ENCODE peak calls at places on chromosomes 1 and 21, in four cellular contexts. Z is endothelial cell, F is PC-3, X is fibroblast of pulmonary artery. W is an unnamed sample.

GRCh38 chr1:228215663-228216116 is 7.8 kb downstream of the OBSCN start:
- DNase-seq in Z (no peak), X (no peak), F (no peak), W (no peak)

GRCh38 chr1:214632091-214632490 is 29.1 kb downstream of the CENPF start:
- DNase-seq in F (no peak), Z (no peak), X (no peak), W (no peak)

GRCh38 chr1:54557956-54558355 is 9.9 kb downstream of the ACOT11 start:
- DNase-seq in Z (no peak), F (no peak), X (no peak), W (no peak)

GRCh38 chr1:10762875-10763274 is 33.6 kb downstream of the CASZ1 start:
- DNase-seq in X (no peak), Z (no peak), F (no peak), W (no peak)

GRCh38 chr1:211349730-211350129 is 23.1 kb downstream of the TRAF5 start:
- DNase-seq in X (no peak), Z (no peak), F (peak), W (no peak)

GRCh38 chr21:28923439-28923975 is 69.2 kb downstream of the LTN1 start:
- DNase-seq in X (no peak), Z (no peak), F (no peak), W (no peak)

GRCh38 chr1:27724961-27725373 is 794 bp upstream of the FAM76A start:
- DNase-seq in X (peak), F (no peak), Z (no peak), W (peak)

GRCh38 chr1:167720965-167721616 is 691 bp upstream of the MPZL1 start:
- DNase-seq in Z (peak), X (peak), F (peak), W (no peak)

GRCh38 chr1:48853006-48853405 is 76.3 kb upstream of the BEND5 start:
- DNase-seq in F (peak), X (peak), Z (no peak), W (no peak)

GRCh38 chr21:42463861-42464515 is 32.0 kb downstream of the RSPH1 start:
- DNase-seq in Z (peak), X (peak), F (peak), W (peak)

DNA sequence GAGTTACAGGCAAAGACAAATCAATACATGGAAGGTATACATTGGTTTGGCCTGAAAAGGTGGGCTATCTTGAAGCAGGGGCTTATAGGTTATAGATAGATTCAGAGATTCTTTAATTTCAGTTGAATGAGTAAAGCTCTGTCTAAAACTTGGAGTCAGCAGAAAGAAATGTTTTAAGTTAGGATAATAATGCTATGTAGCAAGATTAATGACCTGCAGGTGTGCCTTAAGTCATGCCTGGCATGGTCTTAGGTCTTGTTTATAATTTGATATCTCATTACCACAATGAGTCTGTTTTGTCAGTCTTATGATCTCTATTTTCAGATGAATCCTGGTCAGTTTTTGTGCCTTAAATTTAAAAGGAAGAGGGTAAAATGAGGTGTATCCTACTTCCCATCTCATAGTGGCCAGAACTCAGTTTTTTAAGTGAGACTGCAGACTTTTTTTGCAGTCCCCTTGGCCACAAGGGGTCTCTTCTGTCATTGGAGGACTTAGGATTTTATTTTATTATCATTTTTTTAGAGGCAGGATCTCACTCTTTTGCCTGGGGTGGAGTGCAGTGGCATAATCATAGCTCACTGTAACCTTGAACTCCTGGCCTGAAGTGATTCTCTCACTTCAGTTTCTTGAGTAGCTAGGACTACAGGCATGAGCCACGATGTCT is 21.3 kb upstream of the PGBD2 start:
- DNase-seq in Z (no peak), X (no peak), F (no peak), W (no peak)
- TF ChIP-seq CTCF in Z (peak), X (peak), F (peak), W (no peak)

GRCh38 chr1:156413310-156414246 is 44.6 kb downstream of the RHBG start:
- DNase-seq in F (no peak), Z (no peak), X (no peak), W (no peak)
- TF ChIP-seq CTCF in F (no peak), Z (no peak), X (no peak), W (no peak)

GRCh38 chr1:106534612-106535011 is 521.9 kb upstream of the PRMT6 start:
- DNase-seq in F (peak), X (no peak), Z (no peak), W (no peak)
- TF ChIP-seq CTCF in F (peak), X (peak), Z (no peak), W (no peak)

GRCh38 chr1:229231754-229232119 is 39.2 kb upstream of the RAB4A start:
- DNase-seq in F (no peak), Z (no peak), X (no peak), W (no peak)
- TF ChIP-seq CTCF in F (peak), Z (no peak), X (no peak), W (no peak)